ENCODE peak calls at places on chromosomes 6 and 20, in six cellular contexts. F, U, D, R, S and Q are unnamed samples.
A peak's percentile ranks its signal among the peaks of the same experiment; 100 is the strongest.

GRCh38 chr6:155418017-155418749 is 37.5 kb downstream of the NOX3 start:
- DNase-seq in F (peak; percentile 44), D (no peak), U (no peak), S (peak; percentile 63), R (peak; percentile 13), Q (no peak)

GRCh38 chr6:158047563-158048323 is 66.1 kb downstream of the SYNJ2 start:
- DNase-seq in D (no peak), R (no peak), U (no peak), F (no peak), S (no peak), Q (no peak)

GRCh38 chr6:99013145-99013544 is 65.4 kb upstream of the FBXL4 start:
- DNase-seq in S (peak; percentile 56), F (no peak), U (no peak), D (no peak), R (no peak), Q (no peak)

GRCh38 chr20:53891306-53891894 is 179.0 kb downstream of the BCAS1 start:
- DNase-seq in F (no peak), U (no peak), S (no peak), D (no peak), R (no peak), Q (no peak)

GRCh38 chr6:33960345-33961313 is 156.8 kb upstream of the MLN start:
- DNase-seq in S (no peak), D (no peak), R (no peak), F (no peak), U (no peak), Q (no peak)

GRCh38 chr6:155543141-155543870 is 87.7 kb upstream of the NOX3 start:
- DNase-seq in D (no peak), U (no peak), R (no peak), S (no peak), F (no peak), Q (no peak)

GRCh38 chr20:46438156-46438750 is 31.8 kb upstream of the ELMO2 start:
- DNase-seq in D (peak; percentile 23), F (no peak), U (peak; percentile 65), S (peak; percentile 70), R (no peak), Q (peak; percentile 49)

GRCh38 chr6:20348091-20348490 is 53.6 kb upstream of the E2F3 start:
- DNase-seq in U (no peak), D (no peak), F (no peak), S (no peak), R (no peak), Q (no peak)

GRCh38 chr20:10490706-10491105 is 55.6 kb downstream of the SLX4IP start:
- DNase-seq in F (no peak), D (no peak), U (no peak), S (no peak), R (no peak), Q (no peak)

GRCh38 chr6:148430897-148431296 is 88.3 kb downstream of the SASH1 start:
- DNase-seq in F (no peak), D (peak; percentile 88), S (no peak), R (no peak), U (no peak), Q (no peak)

GRCh38 chr6:26520840-26521484 is 17.2 kb upstream of the HMGN4 start:
- DNase-seq in S (peak; percentile 97), R (no peak), F (peak; percentile 74), D (peak; percentile 75), U (peak; percentile 82), Q (peak; percentile 72)

GRCh38 chr6:110408891-110409290 is 6.5 kb downstream of the DDO start:
- DNase-seq in R (no peak), F (no peak), U (no peak), D (no peak), S (no peak), Q (peak; percentile 39)

GRCh38 chr20:62815066-62815991 is 1.5 kb upstream of the COL9A3 start:
- DNase-seq in S (peak; percentile 58), R (no peak), F (no peak), D (no peak), U (no peak), Q (no peak)

GRCh38 chr6:22906091-22906549 is 336.8 kb downstream of the HDGFL1 start:
- DNase-seq in D (no peak), U (no peak), S (peak; percentile 66), F (no peak), R (no peak), Q (peak; percentile 23)

GRCh38 chr20:44022464-44022863 is 107.8 kb downstream of the TOX2 start:
- DNase-seq in F (no peak), D (no peak), R (no peak), S (no peak), U (no peak), Q (no peak)

GRCh38 chr20:21323640-21324039 is 20.5 kb downstream of the XRN2 start:
- DNase-seq in R (peak; percentile 50), S (peak; percentile 23), F (no peak), U (no peak), D (no peak), Q (no peak)

GRCh38 chr20:22701679-22702308 is 117.4 kb upstream of the FOXA2 start:
- DNase-seq in D (no peak), F (no peak), U (no peak), S (no peak), R (peak; percentile 76), Q (no peak)